ENCODE peak calls at places on chromosomes 12 and 14, in eight cellular contexts. O is fibroblast of lung, E is cardiac fibroblast, I is fibroblast of pulmonary artery, X is esophagus squamous epithelium, W is AG04449, R is IMR-90, U is BE2C. N is an unnamed sample.

GRCh38 chr14:60487211-60487610 is 1.3 kb upstream of the C14orf39 start:
- DNase-seq in O (no peak), E (no peak), I (no peak), X (no peak), W (no peak), R (no peak), U (no peak), N (no peak)

GRCh38 chr12:28164644-28165313 is 25.5 kb upstream of the CCDC91 start:
- DNase-seq in O (peak; percentile 18), E (no peak), I (no peak), X (no peak), W (no peak), R (peak; percentile 11), U (no peak), N (no peak)

GRCh38 chr12:46214668-46215429 is 54.0 kb downstream of the SLC38A1 start:
- DNase-seq in O (peak; percentile 25), E (no peak), I (no peak), X (no peak), W (no peak), R (peak; percentile 36), U (no peak), N (no peak)

GRCh38 chr12:32877670-32878459 is 18.7 kb downstream of the PKP2 start:
- DNase-seq in O (no peak), E (peak; percentile 32), I (peak; percentile 57), X (no peak), W (no peak), R (no peak), U (peak; percentile 14), N (no peak)

GRCh38 chr14:67539116-67539515 is 6.0 kb downstream of the PLEKHH1 start:
- DNase-seq in O (no peak), E (no peak), I (no peak), X (no peak), W (no peak), R (no peak), U (no peak), N (no peak)

GRCh38 chr12:71890475-71890874 is 48.2 kb upstream of the TPH2 start:
- DNase-seq in O (no peak), E (no peak), I (no peak), X (no peak), W (no peak), R (no peak), U (no peak), N (no peak)

GRCh38 chr12:102903318-102904007 is 13.6 kb downstream of the PAH start:
- DNase-seq in O (no peak), E (no peak), I (no peak), X (no peak), W (no peak), R (no peak), U (no peak), N (no peak)

GRCh38 chr12:111757361-111758119 is 9.2 kb upstream of the ALDH2 start:
- DNase-seq in O (peak; percentile 70), E (peak; percentile 32), I (peak; percentile 62), X (no peak), W (no peak), R (peak; percentile 65), U (no peak), N (peak; percentile 33)

GRCh38 chr12:51980051-51980808 is 26.5 kb upstream of the TAMALIN start:
- DNase-seq in O (peak; percentile 42), E (peak; percentile 77), I (peak; percentile 81), X (no peak), W (no peak), R (peak; percentile 63), U (peak; percentile 64), N (peak; percentile 39)

GRCh38 chr12:11508699-11509098 is 113.3 kb upstream of the PRB2 start:
- DNase-seq in O (peak; percentile 77), E (peak; percentile 42), I (peak; percentile 10), X (no peak), W (no peak), R (peak; percentile 45), U (no peak), N (peak; percentile 39)

GRCh38 chr14:101561145-101561896 is at the start of gene DIO3:
- DNase-seq in O (peak; percentile 44), E (no peak), I (no peak), X (no peak), W (no peak), R (no peak), U (peak; percentile 80), N (no peak)

GRCh38 chr12:16955083-16955657 is 349.2 kb upstream of the LMO3 start:
- DNase-seq in O (peak; percentile 72), E (peak; percentile 32), I (no peak), X (no peak), W (no peak), R (no peak), U (no peak), N (no peak)

GRCh38 chr14:88952901-88953300 is 128.4 kb downstream of the TTC8 start:
- DNase-seq in O (no peak), E (no peak), I (no peak), X (no peak), W (no peak), R (no peak), U (peak; percentile 38), N (no peak)

GRCh38 chr12:111166779-111167540 is 201.9 kb downstream of the PHETA1 start:
- DNase-seq in O (no peak), E (no peak), I (no peak), X (no peak), W (no peak), R (no peak), U (no peak), N (no peak)

GRCh38 chr12:10364839-10365681 is 24.8 kb downstream of the KLRK1 start:
- DNase-seq in O (peak; percentile 80), E (peak; percentile 89), I (peak; percentile 86), X (peak; percentile 7), W (no peak), R (peak; percentile 84), U (peak; percentile 35), N (peak; percentile 80)

GRCh38 chr14:103727313-103728000 is 11.8 kb downstream of the ZFYVE21 start:
- DNase-seq in O (no peak), E (no peak), I (no peak), X (no peak), W (no peak), R (no peak), U (peak; percentile 75), N (no peak)
- TF ChIP-seq CTCF in O (no peak), E (no peak), I (no peak), X (no peak), W (no peak), R (no peak), U (peak; percentile 42), N (no peak)

GRCh38 chr12:64521838-64522237 is 69.9 kb downstream of the TBK1 start:
- DNase-seq in O (no peak), E (no peak), I (no peak), X (no peak), W (no peak), R (no peak), U (no peak), N (no peak)
- H3K4me3 ChIP-seq in O (no peak overlapping the region), E (no peak overlapping the region), I (no peak overlapping the region), X (no peak overlapping the region), W (no peak overlapping the region), R (no peak overlapping the region), U (no peak overlapping the region), N (no peak overlapping the region)

DNA sequence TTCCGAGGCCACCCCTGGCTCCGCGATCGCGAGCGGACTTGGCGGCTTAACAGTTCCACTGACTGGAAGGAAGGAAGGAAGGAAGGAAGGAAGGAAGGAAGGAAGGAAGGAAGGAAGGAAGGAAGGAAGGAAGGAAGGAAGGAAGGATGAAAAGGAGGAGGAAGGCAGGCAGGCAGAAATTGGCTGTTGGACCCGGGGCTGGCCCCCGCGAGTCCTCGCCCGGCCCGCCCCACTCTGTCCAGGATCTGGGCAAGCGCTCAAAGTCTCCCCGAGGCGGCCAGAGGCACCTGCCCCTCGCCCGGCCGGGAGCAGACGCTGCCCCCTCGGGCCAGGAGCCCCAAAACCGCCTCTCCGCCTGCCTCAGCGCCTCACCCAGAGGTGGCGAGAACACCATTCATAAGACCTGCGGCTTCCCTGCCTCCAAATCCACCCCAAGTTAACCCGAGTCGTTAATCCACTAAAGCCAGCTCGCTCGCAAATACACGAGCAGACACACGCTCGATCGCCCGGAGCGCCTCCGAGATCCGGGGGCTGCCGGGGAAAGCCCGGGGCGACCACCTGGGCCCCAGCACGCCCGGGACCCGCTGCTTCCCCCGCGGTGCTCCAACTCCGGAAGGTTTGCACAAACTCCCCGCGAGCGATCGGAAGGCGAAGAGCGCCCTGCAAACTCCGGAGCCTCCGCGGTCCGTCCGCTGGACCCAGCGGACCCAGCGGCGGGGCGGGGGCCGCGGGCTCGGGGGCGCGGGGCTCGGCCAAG is 844 bp downstream of the DPF3 start:
- DNase-seq in O (peak; percentile 33), E (peak; percentile 36), I (no peak), X (no peak), W (no peak), R (no peak), U (peak; percentile 50), N (no peak)
- TF ChIP-seq CTCF in O (no peak), E (no peak), I (no peak), X (no peak), W (no peak), R (no peak), U (no peak), N (no peak)

GRCh38 chr12:133206390-133206789 is 25.1 kb downstream of the ZNF268 start:
- DNase-seq in O (no peak), E (no peak), I (no peak), X (no peak), W (no peak), R (no peak), U (no peak), N (no peak)

GRCh38 chr12:133204264-133204603 is 22.9 kb downstream of the ZNF268 start:
- DNase-seq in O (no peak), E (peak; percentile 4), I (no peak), X (no peak), W (no peak), R (no peak), U (no peak), N (no peak)

GRCh38 chr12:133202493-133203343 is 21.4 kb downstream of the ZNF268 start:
- DNase-seq in O (peak; percentile 31), E (peak; percentile 39), I (no peak), X (no peak), W (no peak), R (no peak), U (no peak), N (no peak)

GRCh38 chr12:133201888-133202287 is 20.6 kb downstream of the ZNF268 start:
- DNase-seq in O (no peak), E (no peak), I (no peak), X (no peak), W (no peak), R (no peak), U (no peak), N (no peak)

DNA sequence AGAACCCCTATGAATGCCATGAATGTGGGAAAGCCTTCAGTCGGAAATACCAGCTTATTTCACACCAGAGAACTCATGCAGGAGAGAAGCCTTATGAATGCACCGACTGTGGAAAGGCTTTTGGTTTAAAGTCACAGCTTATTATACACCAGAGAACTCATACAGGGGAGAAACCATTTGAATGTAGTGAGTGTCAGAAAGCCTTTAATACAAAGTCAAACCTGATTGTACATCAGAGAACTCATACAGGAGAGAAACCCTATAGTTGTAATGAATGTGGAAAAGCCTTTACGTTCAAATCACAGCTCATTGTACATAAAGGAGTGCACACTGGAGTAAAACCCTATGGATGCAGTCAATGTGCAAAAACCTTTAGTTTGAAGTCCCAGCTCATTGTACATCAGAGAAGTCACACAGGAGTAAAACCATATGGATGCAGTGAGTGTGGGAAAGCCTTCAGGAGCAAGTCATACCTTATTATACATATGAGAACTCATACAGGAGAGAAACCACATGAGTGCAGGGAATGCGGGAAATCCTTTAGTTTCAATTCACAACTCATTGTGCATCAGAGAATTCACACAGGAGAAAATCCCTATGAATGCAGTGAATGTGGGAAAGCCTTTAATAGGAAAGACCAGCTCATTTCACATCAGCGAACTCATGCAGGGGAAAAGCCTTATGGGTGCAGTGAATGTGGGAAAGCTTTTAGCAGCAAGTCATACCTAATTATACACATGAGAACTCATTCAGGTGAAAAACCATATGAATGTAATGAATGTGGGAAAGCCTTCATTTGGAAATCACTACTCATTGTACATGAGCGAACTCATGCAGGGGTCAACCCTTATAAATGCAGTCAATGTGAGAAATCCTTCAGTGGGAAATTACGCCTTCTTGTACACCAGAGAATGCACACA is 22.3 kb downstream of the ZNF268 start:
- DNase-seq in O (peak; percentile 9), E (peak; percentile 11), I (peak; percentile 31), X (no peak), W (no peak), R (peak; percentile 20), U (no peak), N (no peak)
- H3K4me3 ChIP-seq in O (no peak overlapping the region), E (no peak overlapping the region), I (no peak overlapping the region), X (no peak overlapping the region), W (no peak overlapping the region), R (no peak overlapping the region), U (no peak overlapping the region), N (no peak overlapping the region)

N was measured in brain microvascular endothelial cell.